ENCODE peak calls at places on chromosome 21, in seven cellular contexts. One of them, this sample, is unnamed.

GRCh38 chr21:34576043-34576466 is 38.9 kb downstream of the RCAN1 start:
- DNase-seq in HEK293T: no peak
- DNase-seq in A549: no peak
- DNase-seq in GM13977: no peak
- DNase-seq in C1 segment of cervical spinal cord: no peak
- DNase-seq in substantia nigra: no peak
- DNase-seq in PC-3: no peak
- DNase-seq in this sample: no peak

GRCh38 chr21:43809853-43810504 is 20.6 kb downstream of the RRP1 start:
- DNase-seq in C1 segment of cervical spinal cord: no peak
- DNase-seq in GM13977: no peak
- DNase-seq in substantia nigra: no peak
- DNase-seq in PC-3: no peak
- DNase-seq in A549: no peak
- DNase-seq in HEK293T: no peak
- DNase-seq in this sample: no peak

GRCh38 chr21:22164912-22165311 is 1166.7 kb downstream of the NCAM2 start:
- DNase-seq in C1 segment of cervical spinal cord: no peak
- DNase-seq in A549: no peak
- DNase-seq in HEK293T: no peak
- DNase-seq in PC-3: no peak
- DNase-seq in substantia nigra: no peak
- DNase-seq in GM13977: no peak
- DNase-seq in this sample: no peak

GRCh38 chr21:42414928-42415769 is 11.4 kb downstream of the UBASH3A start:
- DNase-seq in GM13977: peak
- DNase-seq in PC-3: peak
- DNase-seq in C1 segment of cervical spinal cord: no peak
- DNase-seq in substantia nigra: no peak
- DNase-seq in HEK293T: no peak
- DNase-seq in A549: peak
- DNase-seq in this sample: peak

GRCh38 chr21:42684109-42684916 is 30.9 kb downstream of the PDE9A start:
- DNase-seq in GM13977: no peak
- DNase-seq in substantia nigra: no peak
- DNase-seq in HEK293T: no peak
- DNase-seq in PC-3: peak
- DNase-seq in C1 segment of cervical spinal cord: no peak
- DNase-seq in A549: no peak
- DNase-seq in this sample: peak

GRCh38 chr21:45577806-45578801 is 35.9 kb upstream of the SLC19A1 start:
- DNase-seq in substantia nigra: no peak
- DNase-seq in PC-3: peak
- DNase-seq in HEK293T: no peak
- DNase-seq in A549: no peak
- DNase-seq in GM13977: no peak
- DNase-seq in C1 segment of cervical spinal cord: no peak
- DNase-seq in this sample: no peak

GRCh38 chr21:31866077-31866511 is 6.7 kb upstream of the HUNK start:
- DNase-seq in C1 segment of cervical spinal cord: peak
- DNase-seq in substantia nigra: peak
- DNase-seq in A549: peak
- DNase-seq in GM13977: peak
- DNase-seq in PC-3: peak
- DNase-seq in HEK293T: peak
- DNase-seq in this sample: peak

GRCh38 chr21:31180256-31181088 is 142.2 kb upstream of the KRTAP19-8 start:
- DNase-seq in substantia nigra: no peak
- DNase-seq in PC-3: peak
- DNase-seq in HEK293T: peak
- DNase-seq in A549: peak
- DNase-seq in GM13977: peak
- DNase-seq in C1 segment of cervical spinal cord: no peak
- DNase-seq in this sample: no peak

GRCh38 chr21:16156841-16157240 is 427.1 kb downstream of the USP25 start:
- DNase-seq in HEK293T: no peak
- DNase-seq in C1 segment of cervical spinal cord: no peak
- DNase-seq in PC-3: no peak
- DNase-seq in substantia nigra: no peak
- DNase-seq in GM13977: no peak
- DNase-seq in A549: no peak
- DNase-seq in this sample: no peak

GRCh38 chr21:35179990-35180557 is 131.0 kb upstream of the RUNX1 start:
- DNase-seq in A549: no peak
- DNase-seq in HEK293T: no peak
- DNase-seq in substantia nigra: no peak
- DNase-seq in GM13977: no peak
- DNase-seq in PC-3: peak
- DNase-seq in C1 segment of cervical spinal cord: no peak
- DNase-seq in this sample: no peak

GRCh38 chr21:35792569-35792968 is 267.8 kb downstream of the SETD4 start:
- DNase-seq in A549: no peak
- DNase-seq in C1 segment of cervical spinal cord: no peak
- DNase-seq in PC-3: no peak
- DNase-seq in substantia nigra: no peak
- DNase-seq in GM13977: no peak
- DNase-seq in HEK293T: no peak
- DNase-seq in this sample: no peak

GRCh38 chr21:40340357-40340756 is 473.1 kb downstream of the PCP4 start:
- DNase-seq in PC-3: no peak
- DNase-seq in HEK293T: no peak
- DNase-seq in C1 segment of cervical spinal cord: no peak
- DNase-seq in A549: no peak
- DNase-seq in GM13977: no peak
- DNase-seq in substantia nigra: no peak
- DNase-seq in this sample: no peak

GRCh38 chr21:43308101-43308500 is 118.8 kb downstream of the SIK1 start:
- DNase-seq in substantia nigra: no peak
- DNase-seq in A549: no peak
- DNase-seq in C1 segment of cervical spinal cord: no peak
- DNase-seq in HEK293T: no peak
- DNase-seq in GM13977: no peak
- DNase-seq in PC-3: no peak
- DNase-seq in this sample: no peak

GRCh38 chr21:29359718-29360117 is 61.0 kb downstream of the BACH1 start:
- DNase-seq in GM13977: no peak
- DNase-seq in HEK293T: no peak
- DNase-seq in C1 segment of cervical spinal cord: no peak
- DNase-seq in substantia nigra: no peak
- DNase-seq in PC-3: peak
- DNase-seq in A549: no peak
- DNase-seq in this sample: no peak

GRCh38 chr21:45590726-45591618 is 48.7 kb upstream of the SLC19A1 start:
- DNase-seq in HEK293T: no peak
- DNase-seq in substantia nigra: no peak
- DNase-seq in GM13977: peak
- DNase-seq in PC-3: peak
- DNase-seq in C1 segment of cervical spinal cord: no peak
- DNase-seq in A549: peak
- DNase-seq in this sample: peak

GRCh38 chr21:16587141-16587570 is 857.4 kb downstream of the USP25 start:
- DNase-seq in HEK293T: peak
- DNase-seq in A549: peak
- DNase-seq in PC-3: peak
- DNase-seq in substantia nigra: peak
- DNase-seq in GM13977: no peak
- DNase-seq in C1 segment of cervical spinal cord: peak
- DNase-seq in this sample: no peak

GRCh38 chr21:34640858-34641257 is 25.9 kb upstream of the RCAN1 start:
- DNase-seq in C1 segment of cervical spinal cord: no peak
- DNase-seq in PC-3: peak
- DNase-seq in A549: no peak
- DNase-seq in HEK293T: no peak
- DNase-seq in GM13977: no peak
- DNase-seq in substantia nigra: no peak
- DNase-seq in this sample: no peak